ENCODE peak calls at places on chromosome 21, in five cellular contexts. One of them, this sample, is unnamed.

GRCh38 chr21:39184050-39184980 is 1.1 kb upstream of the PSMG1 start:
- DNase-seq in left colon: no peak
- DNase-seq in activated T-cell treated with anti-CD3 and anti-CD28 coated beads for 1 hour: no peak
- DNase-seq in effector memory CD8-positive, alpha-beta T cell: no peak
- DNase-seq in EL: no peak
- DNase-seq in this sample: no peak

GRCh38 chr21:39061766-39062165 is 121.5 kb downstream of the PSMG1 start:
- DNase-seq in left colon: no peak
- DNase-seq in EL: no peak
- DNase-seq in effector memory CD8-positive, alpha-beta T cell: no peak
- DNase-seq in activated T-cell treated with anti-CD3 and anti-CD28 coated beads for 1 hour: no peak
- DNase-seq in this sample: no peak

GRCh38 chr21:43983390-43983789 is 28.7 kb upstream of the TRAPPC10 start:
- DNase-seq in activated T-cell treated with anti-CD3 and anti-CD28 coated beads for 1 hour: no peak
- DNase-seq in effector memory CD8-positive, alpha-beta T cell: no peak
- DNase-seq in EL: no peak
- DNase-seq in left colon: no peak
- DNase-seq in this sample: no peak

GRCh38 chr21:44867999-44868700 is 5.3 kb downstream of the PTTG1IP start:
- DNase-seq in EL: no peak
- DNase-seq in effector memory CD8-positive, alpha-beta T cell: peak
- DNase-seq in left colon: no peak
- DNase-seq in activated T-cell treated with anti-CD3 and anti-CD28 coated beads for 1 hour: peak
- DNase-seq in this sample: peak

GRCh38 chr21:46636550-46637289 is 1.2 kb downstream of the PRMT2 start:
- DNase-seq in left colon: no peak
- DNase-seq in activated T-cell treated with anti-CD3 and anti-CD28 coated beads for 1 hour: no peak
- DNase-seq in EL: no peak
- DNase-seq in effector memory CD8-positive, alpha-beta T cell: no peak
- DNase-seq in this sample: no peak

GRCh38 chr21:45971487-45972352 is 9.8 kb upstream of the COL6A1 start:
- DNase-seq in EL: peak
- DNase-seq in activated T-cell treated with anti-CD3 and anti-CD28 coated beads for 1 hour: no peak
- DNase-seq in left colon: peak
- DNase-seq in effector memory CD8-positive, alpha-beta T cell: no peak
- DNase-seq in this sample: no peak

GRCh38 chr21:46207006-46207919 is 21.3 kb downstream of the LSS start:
- DNase-seq in EL: no peak
- DNase-seq in activated T-cell treated with anti-CD3 and anti-CD28 coated beads for 1 hour: no peak
- DNase-seq in effector memory CD8-positive, alpha-beta T cell: no peak
- DNase-seq in left colon: no peak
- DNase-seq in this sample: no peak

GRCh38 chr21:42037943-42038342 is 27.8 kb upstream of the ZBTB21 start:
- DNase-seq in EL: no peak
- DNase-seq in left colon: peak
- DNase-seq in activated T-cell treated with anti-CD3 and anti-CD28 coated beads for 1 hour: no peak
- DNase-seq in effector memory CD8-positive, alpha-beta T cell: no peak
- DNase-seq in this sample: no peak

GRCh38 chr21:41616063-41616591 is 108.2 kb upstream of the TMPRSS2 start:
- DNase-seq in activated T-cell treated with anti-CD3 and anti-CD28 coated beads for 1 hour: no peak
- DNase-seq in left colon: no peak
- DNase-seq in EL: peak
- DNase-seq in effector memory CD8-positive, alpha-beta T cell: no peak
- DNase-seq in this sample: no peak

GRCh38 chr21:44949161-44950015 is 9.6 kb downstream of the SLX9 start:
- DNase-seq in effector memory CD8-positive, alpha-beta T cell: peak
- DNase-seq in left colon: peak
- DNase-seq in activated T-cell treated with anti-CD3 and anti-CD28 coated beads for 1 hour: peak
- DNase-seq in EL: peak
- DNase-seq in this sample: peak

GRCh38 chr21:44792653-44793052 is 9.0 kb downstream of the UBE2G2 start:
- DNase-seq in EL: no peak
- DNase-seq in activated T-cell treated with anti-CD3 and anti-CD28 coated beads for 1 hour: no peak
- DNase-seq in effector memory CD8-positive, alpha-beta T cell: no peak
- DNase-seq in left colon: no peak
- DNase-seq in this sample: no peak

GRCh38 chr21:34580181-34580700 is 34.7 kb downstream of the RCAN1 start:
- DNase-seq in effector memory CD8-positive, alpha-beta T cell: no peak
- DNase-seq in left colon: peak
- DNase-seq in EL: no peak
- DNase-seq in activated T-cell treated with anti-CD3 and anti-CD28 coated beads for 1 hour: no peak
- DNase-seq in this sample: no peak

GRCh38 chr21:40752125-40752524 is 94.8 kb downstream of the DSCAM start:
- DNase-seq in activated T-cell treated with anti-CD3 and anti-CD28 coated beads for 1 hour: no peak
- DNase-seq in left colon: no peak
- DNase-seq in EL: no peak
- DNase-seq in effector memory CD8-positive, alpha-beta T cell: no peak
- DNase-seq in this sample: no peak

GRCh38 chr21:25862596-25862995 is 127.8 kb downstream of the GABPA start:
- DNase-seq in EL: peak
- DNase-seq in effector memory CD8-positive, alpha-beta T cell: no peak
- DNase-seq in activated T-cell treated with anti-CD3 and anti-CD28 coated beads for 1 hour: no peak
- DNase-seq in left colon: no peak
- DNase-seq in this sample: no peak

GRCh38 chr21:36980280-36981048 is 14.0 kb upstream of the HLCS start:
- DNase-seq in activated T-cell treated with anti-CD3 and anti-CD28 coated beads for 1 hour: no peak
- DNase-seq in left colon: no peak
- DNase-seq in effector memory CD8-positive, alpha-beta T cell: no peak
- DNase-seq in EL: no peak
- DNase-seq in this sample: no peak

GRCh38 chr21:15224346-15225086 is 159.7 kb upstream of the NRIP1 start:
- DNase-seq in effector memory CD8-positive, alpha-beta T cell: no peak
- DNase-seq in left colon: no peak
- DNase-seq in EL: peak
- DNase-seq in activated T-cell treated with anti-CD3 and anti-CD28 coated beads for 1 hour: no peak
- DNase-seq in this sample: no peak

GRCh38 chr21:32626633-32627196 is 14.5 kb upstream of the CFAP298 start:
- DNase-seq in activated T-cell treated with anti-CD3 and anti-CD28 coated beads for 1 hour: no peak
- DNase-seq in effector memory CD8-positive, alpha-beta T cell: no peak
- DNase-seq in left colon: no peak
- DNase-seq in EL: peak
- DNase-seq in this sample: no peak

GRCh38 chr21:42113926-42114409 is 42.9 kb downstream of the UMODL1 start:
- DNase-seq in effector memory CD8-positive, alpha-beta T cell: no peak
- DNase-seq in left colon: no peak
- DNase-seq in activated T-cell treated with anti-CD3 and anti-CD28 coated beads for 1 hour: no peak
- DNase-seq in EL: peak
- DNase-seq in this sample: no peak

GRCh38 chr21:26138615-26139257 is 31.8 kb downstream of the APP start:
- DNase-seq in left colon: no peak
- DNase-seq in activated T-cell treated with anti-CD3 and anti-CD28 coated beads for 1 hour: no peak
- DNase-seq in EL: no peak
- DNase-seq in effector memory CD8-positive, alpha-beta T cell: no peak
- DNase-seq in this sample: no peak

GRCh38 chr21:36989699-36990507 is 16.6 kb upstream of the RIPPLY3 start:
- DNase-seq in EL: peak
- DNase-seq in activated T-cell treated with anti-CD3 and anti-CD28 coated beads for 1 hour: peak
- DNase-seq in left colon: peak
- DNase-seq in effector memory CD8-positive, alpha-beta T cell: peak
- DNase-seq in this sample: peak

GRCh38 chr21:15953551-15954116 is 223.9 kb downstream of the USP25 start:
- DNase-seq in left colon: no peak
- DNase-seq in effector memory CD8-positive, alpha-beta T cell: no peak
- DNase-seq in EL: no peak
- DNase-seq in activated T-cell treated with anti-CD3 and anti-CD28 coated beads for 1 hour: no peak
- DNase-seq in this sample: no peak

GRCh38 chr21:42651515-42652401 is 1.7 kb upstream of the PDE9A start:
- DNase-seq in activated T-cell treated with anti-CD3 and anti-CD28 coated beads for 1 hour: no peak
- DNase-seq in effector memory CD8-positive, alpha-beta T cell: no peak
- DNase-seq in left colon: peak
- DNase-seq in EL: no peak
- DNase-seq in this sample: peak

GRCh38 chr21:45309069-45309521 is 21.4 kb upstream of the POFUT2 start:
- DNase-seq in EL: peak
- DNase-seq in left colon: peak
- DNase-seq in effector memory CD8-positive, alpha-beta T cell: peak
- DNase-seq in activated T-cell treated with anti-CD3 and anti-CD28 coated beads for 1 hour: peak
- DNase-seq in this sample: peak

GRCh38 chr21:23574932-23575331 is 2032.3 kb downstream of the MRPL39 start:
- DNase-seq in left colon: no peak
- DNase-seq in activated T-cell treated with anti-CD3 and anti-CD28 coated beads for 1 hour: no peak
- DNase-seq in effector memory CD8-positive, alpha-beta T cell: no peak
- DNase-seq in EL: no peak
- DNase-seq in this sample: no peak

GRCh38 chr21:46284077-46284644 is 1.2 kb downstream of the MCM3AP start:
- DNase-seq in activated T-cell treated with anti-CD3 and anti-CD28 coated beads for 1 hour: no peak
- DNase-seq in left colon: no peak
- DNase-seq in effector memory CD8-positive, alpha-beta T cell: no peak
- DNase-seq in EL: no peak
- DNase-seq in this sample: no peak

GRCh38 chr21:26546698-26547097 is 26.4 kb downstream of the CYYR1 start:
- DNase-seq in activated T-cell treated with anti-CD3 and anti-CD28 coated beads for 1 hour: no peak
- DNase-seq in effector memory CD8-positive, alpha-beta T cell: no peak
- DNase-seq in EL: no peak
- DNase-seq in left colon: no peak
- DNase-seq in this sample: no peak

GRCh38 chr21:37380349-37381323 is 14.1 kb downstream of the DYRK1A start:
- DNase-seq in left colon: peak
- DNase-seq in activated T-cell treated with anti-CD3 and anti-CD28 coated beads for 1 hour: no peak
- DNase-seq in effector memory CD8-positive, alpha-beta T cell: no peak
- DNase-seq in EL: no peak
- DNase-seq in this sample: no peak

GRCh38 chr21:39667353-39667891 is 54.7 kb downstream of the B3GALT5 start:
- DNase-seq in EL: no peak
- DNase-seq in left colon: peak
- DNase-seq in effector memory CD8-positive, alpha-beta T cell: no peak
- DNase-seq in activated T-cell treated with anti-CD3 and anti-CD28 coated beads for 1 hour: no peak
- DNase-seq in this sample: no peak

This sample was measured in CD8-positive, alpha-beta memory T cell.